ENCODE peak calls at places on chromosome 15, in nine cellular contexts. F, A, X, C, V, W, Y, M and K are unnamed samples.

GRCh38 chr15:35751421-35752133 is 205.6 kb upstream of the DPH6 start:
- DNase-seq in W (peak), Y (peak), X (peak), C (peak), V (peak), M (peak), F (peak), A (peak), K (peak)

GRCh38 chr15:56351362-56351761 is 13.9 kb upstream of the TEX9 start:
- DNase-seq in F (no peak), M (no peak), C (no peak), Y (no peak), A (no peak), V (no peak), W (no peak), X (no peak), K (no peak)

GRCh38 chr15:62740141-62741004 is 302.2 kb upstream of the TPM1 start:
- DNase-seq in F (peak), M (no peak), C (no peak), Y (no peak), W (no peak), A (no peak), X (peak), V (no peak), K (no peak)

GRCh38 chr15:100809151-100809550 is 70.5 kb upstream of the ALDH1A3 start:
- DNase-seq in C (no peak), V (peak), Y (no peak), M (no peak), X (peak), F (peak), A (no peak), W (no peak), K (no peak)

GRCh38 chr15:51266548-51266947 is 71.8 kb downstream of the CYP19A1 start:
- DNase-seq in C (no peak), W (no peak), F (no peak), M (no peak), Y (no peak), X (no peak), A (no peak), V (no peak), K (no peak)

GRCh38 chr15:56837281-56837680 is 81.2 kb upstream of the TCF12 start:
- DNase-seq in F (peak), V (no peak), X (peak), M (no peak), Y (no peak), A (no peak), C (no peak), W (no peak), K (no peak)

GRCh38 chr15:34865531-34865930 is 70.2 kb upstream of the ACTC1 start:
- DNase-seq in W (no peak), C (no peak), V (no peak), F (no peak), M (no peak), A (no peak), X (no peak), Y (no peak), K (no peak)

GRCh38 chr15:47397587-47397986 is 319.7 kb upstream of the SEMA6D start:
- DNase-seq in F (no peak), Y (no peak), W (no peak), A (no peak), X (no peak), V (no peak), M (no peak), C (no peak), K (no peak)

GRCh38 chr15:46280753-46281521 is 646.1 kb downstream of the SQOR start:
- DNase-seq in M (no peak), C (no peak), F (no peak), X (no peak), W (no peak), Y (peak), A (no peak), V (no peak), K (no peak)

GRCh38 chr15:48090666-48091065 is 30.1 kb upstream of the SLC24A5 start:
- DNase-seq in V (no peak), W (no peak), Y (no peak), M (no peak), F (no peak), A (no peak), X (no peak), C (no peak), K (no peak)

GRCh38 chr15:100092034-100092433 is 249.7 kb downstream of the ADAMTS17 start:
- DNase-seq in F (no peak), M (no peak), X (no peak), W (no peak), A (no peak), C (no peak), Y (no peak), V (no peak), K (no peak)

GRCh38 chr15:84588053-84588874 is 12.5 kb upstream of the ZSCAN2 start:
- DNase-seq in C (peak), X (peak), W (peak), Y (peak), V (peak), F (peak), M (peak), A (peak), K (peak)

GRCh38 chr15:67187351-67187854 is 67.1 kb downstream of the AAGAB start:
- DNase-seq in F (peak), X (no peak), V (no peak), W (no peak), A (no peak), Y (no peak), C (no peak), M (no peak), K (no peak)

GRCh38 chr15:80660114-80660513 is 35.0 kb upstream of the ABHD17C start:
- DNase-seq in V (no peak), M (no peak), C (no peak), W (no peak), A (no peak), Y (no peak), F (peak), X (peak), K (no peak)

GRCh38 chr15:77702211-77702957 is 69.7 kb upstream of the LINGO1 start:
- DNase-seq in W (no peak), Y (peak), V (peak), F (peak), A (peak), C (peak), X (peak), M (no peak), K (peak)

GRCh38 chr15:69474291-69474690 is 21.7 kb downstream of the RPLP1 start:
- DNase-seq in X (peak), F (no peak), W (no peak), C (no peak), M (no peak), V (peak), Y (no peak), A (no peak), K (no peak)

GRCh38 chr15:78257681-78258080 is 6.7 kb upstream of the DNAJA4 start:
- DNase-seq in M (no peak), C (no peak), V (no peak), A (no peak), X (no peak), W (no peak), F (no peak), Y (no peak), K (no peak)

GRCh38 chr15:48544816-48545215 is 100.7 kb downstream of the FBN1 start:
- DNase-seq in V (no peak), Y (no peak), C (no peak), W (no peak), M (no peak), A (no peak), F (no peak), X (peak), K (no peak)

GRCh38 chr15:33699691-33700447 is 268.4 kb upstream of the CHRM5 start:
- DNase-seq in W (no peak), X (no peak), A (no peak), V (no peak), F (peak), Y (no peak), M (no peak), C (no peak), K (peak)